ENCODE peak calls at places on chromosomes 2 and 18, in six cellular contexts. G is PC-3; E is aorta; U is CD8-positive, alpha-beta memory T cell; Q is brain microvascular endothelial cell; K is HL-60. F is an unnamed sample.

GRCh38 chr2:181850914-181851560 is 40.5 kb upstream of the ITPRID2 start:
- DNase-seq in G (no peak), E (no peak), U (no peak), Q (no peak), K (no peak), F (no peak)

GRCh38 chr2:121644715-121645114 is 4.5 kb downstream of the CLASP1 start:
- DNase-seq in G (no peak), E (no peak), U (no peak), Q (no peak), K (no peak), F (no peak)

GRCh38 chr2:109481196-109481555 is 132.6 kb downstream of the SEPTIN10 start:
- DNase-seq in G (peak), E (no peak), U (no peak), Q (no peak), K (no peak), F (no peak)

GRCh38 chr18:75341267-75341666 is 86.2 kb downstream of the SMIM21 start:
- DNase-seq in G (no peak), E (no peak), U (no peak), Q (no peak), K (no peak), F (no peak)

GRCh38 chr2:167544602-167545001 is 656.3 kb downstream of the XIRP2 start:
- DNase-seq in G (no peak), E (no peak), U (no peak), Q (no peak), K (no peak), F (no peak)

GRCh38 chr2:111617299-111617803 is 266.6 kb downstream of the ANAPC1 start:
- DNase-seq in G (peak), E (no peak), U (no peak), Q (no peak), K (no peak), F (no peak)

GRCh38 chr2:130852521-130853115 is 15.9 kb downstream of the ARHGEF4 start:
- DNase-seq in G (no peak), E (peak), U (no peak), Q (no peak), K (no peak), F (no peak)

GRCh38 chr2:173711816-173712215 is 253.4 kb downstream of the SP3 start:
- DNase-seq in G (no peak), E (no peak), U (no peak), Q (no peak), K (no peak), F (no peak)

GRCh38 chr2:30620102-30620501 is 173.1 kb downstream of the LCLAT1 start:
- DNase-seq in G (no peak), E (no peak), U (no peak), Q (no peak), K (no peak), F (no peak)
- H3K27ac ChIP-seq in G (no peak), E (no peak), U (no peak), Q (no peak), K (no peak), F (no peak)

GRCh38 chr2:9889812-9890261 is 46.6 kb downstream of the TAF1B start:
- DNase-seq in G (no peak), E (no peak), U (no peak), Q (no peak), K (no peak), F (no peak)

GRCh38 chr2:9883897-9884296 is 40.6 kb downstream of the TAF1B start:
- DNase-seq in G (no peak), E (no peak), U (no peak), Q (no peak), K (no peak), F (no peak)

GRCh38 chr2:9884436-9884835 is 41.2 kb downstream of the TAF1B start:
- DNase-seq in G (no peak), E (no peak), U (no peak), Q (no peak), K (no peak), F (no peak)

GRCh38 chr2:9887513-9887912 is 44.2 kb downstream of the TAF1B start:
- DNase-seq in G (no peak), E (no peak), U (no peak), Q (no peak), K (no peak), F (no peak)

GRCh38 chr2:9885036-9885684 is 41.9 kb downstream of the TAF1B start:
- DNase-seq in G (no peak), E (no peak), U (no peak), Q (no peak), K (no peak), F (no peak)
- H3K27ac ChIP-seq in G (no peak), E (no peak), U (no peak), Q (no peak), K (no peak), F (no peak)

DNA sequence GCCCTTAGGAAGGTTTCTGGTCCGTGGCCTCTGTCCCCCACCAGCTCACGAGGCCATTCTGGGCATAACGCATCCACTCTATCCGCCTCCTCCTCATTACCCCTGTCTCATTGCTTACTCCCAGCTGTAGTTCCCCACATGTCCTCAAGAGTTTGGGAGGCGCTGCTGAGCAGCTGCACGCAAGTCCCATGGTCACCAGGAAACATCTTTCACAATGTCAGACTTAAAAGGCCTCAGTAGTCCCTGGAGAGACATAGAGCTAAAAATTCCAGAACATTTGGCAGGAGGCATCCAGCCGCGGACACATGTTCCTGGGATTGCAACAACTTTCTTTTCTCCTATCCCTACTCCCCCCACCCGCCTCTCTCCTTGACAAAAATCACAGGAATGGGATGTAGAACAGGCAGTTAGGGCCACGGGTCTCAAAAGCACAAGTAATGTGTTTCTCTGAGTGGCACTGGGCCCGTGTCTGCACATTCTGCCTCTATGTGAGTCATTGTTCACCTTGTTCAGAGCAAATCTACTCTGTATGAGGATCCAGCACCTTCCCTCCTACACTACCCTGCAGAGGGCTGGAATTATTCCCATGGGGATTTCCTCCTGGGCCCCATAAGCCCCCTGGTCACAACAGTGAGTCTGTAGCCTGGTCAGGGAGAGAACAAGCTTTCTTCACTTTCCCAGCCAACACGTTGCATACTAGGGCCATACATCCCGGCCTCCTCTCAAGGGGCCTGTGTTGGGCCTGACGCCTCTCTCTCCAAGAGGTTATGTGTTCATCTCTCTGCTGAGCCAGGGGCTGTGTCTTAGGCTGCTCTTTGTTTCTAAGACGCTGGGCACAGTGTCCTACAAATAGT is 8.2 kb downstream of the LBH start:
- DNase-seq in G (peak), E (peak), U (peak), Q (peak), K (peak), F (no peak)
- H3K27ac ChIP-seq in G (no peak), E (peak), U (no peak), Q (no peak), K (no peak), F (no peak)

DNA sequence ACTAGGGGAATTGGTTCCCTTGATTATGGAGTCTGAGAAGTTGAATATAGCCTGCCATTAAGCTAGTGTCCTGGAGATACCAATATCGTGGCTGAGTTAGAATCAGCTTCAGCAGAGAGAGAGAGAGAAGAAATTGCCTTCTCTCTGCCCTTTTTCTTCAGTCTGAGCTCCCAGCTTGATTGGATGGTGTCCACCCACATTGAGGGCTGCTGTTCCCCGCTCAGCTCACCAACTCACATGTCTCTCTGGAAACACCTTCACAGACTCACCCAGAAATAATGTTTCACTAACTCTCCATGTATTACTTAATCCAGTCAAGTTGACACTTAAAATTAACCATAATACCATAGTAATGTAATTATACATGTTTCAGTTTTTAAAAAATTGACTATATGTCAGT is 17.9 kb upstream of the TRIM43 start:
- DNase-seq in G (no peak), E (no peak), U (no peak), Q (no peak), K (no peak), F (no peak)
- H3K27ac ChIP-seq in G (no peak), E (no peak), U (no peak), Q (no peak), K (no peak), F (no peak)

GRCh38 chr18:22817844-22818243 is 115.3 kb upstream of the RBBP8 start:
- DNase-seq in G (peak), E (peak), U (no peak), Q (no peak), K (no peak), F (no peak)

GRCh38 chr18:22814329-22814703 is 118.8 kb upstream of the RBBP8 start:
- DNase-seq in G (peak), E (no peak), U (no peak), Q (no peak), K (no peak), F (no peak)

GRCh38 chr18:22822024-22822423 is 111.1 kb upstream of the RBBP8 start:
- DNase-seq in G (peak), E (no peak), U (no peak), Q (peak), K (no peak), F (no peak)

GRCh38 chr18:22813648-22814328 is 119.3 kb upstream of the RBBP8 start:
- DNase-seq in G (peak), E (no peak), U (no peak), Q (peak), K (peak), F (no peak)

DNA sequence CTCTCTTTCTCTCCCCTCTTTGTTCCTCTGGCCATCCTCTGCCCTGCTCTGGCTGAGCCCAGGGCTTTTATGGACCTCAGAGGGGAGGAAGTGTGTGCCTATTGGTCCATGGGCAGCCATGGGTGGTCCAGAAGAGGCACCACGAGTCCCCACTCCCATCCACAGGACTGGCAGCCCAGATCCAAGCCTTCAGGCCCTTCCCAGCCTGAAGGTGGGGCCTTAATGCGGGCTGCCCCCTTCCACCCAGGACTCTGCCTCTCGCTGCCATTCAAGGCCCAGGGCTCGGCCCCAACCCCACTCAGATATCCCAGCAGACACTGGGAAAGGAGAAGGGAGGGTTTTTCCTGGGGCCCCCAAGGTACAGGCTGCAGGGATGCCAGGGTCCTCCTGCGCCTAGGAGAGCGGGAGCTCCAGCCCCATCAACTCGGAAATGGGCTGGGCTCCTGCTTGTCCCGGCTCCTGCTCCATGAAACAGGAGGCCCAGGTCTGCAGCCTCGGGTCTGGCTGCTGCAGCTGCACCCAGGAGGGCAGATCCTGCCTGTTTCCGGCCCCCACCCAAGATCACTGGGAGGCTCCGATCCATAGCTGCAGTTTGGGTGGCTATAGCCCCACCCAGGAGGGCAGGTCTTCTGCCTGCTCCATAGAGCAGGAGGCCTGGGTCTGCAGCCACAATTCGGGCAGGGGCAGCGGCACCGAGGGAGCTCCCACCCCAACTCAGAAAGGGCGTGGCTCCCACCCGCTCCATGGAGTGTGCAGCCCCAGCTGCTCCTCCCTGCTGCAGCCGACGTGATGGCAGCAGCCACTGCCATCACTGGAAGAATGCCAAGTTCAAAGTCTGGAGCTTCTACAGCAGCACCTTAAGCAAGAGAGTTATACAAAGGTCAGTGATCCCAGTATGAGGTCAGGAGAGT is 116.6 kb upstream of the RBBP8 start:
- DNase-seq in G (no peak), E (no peak), U (no peak), Q (no peak), K (no peak), F (no peak)
- H3K27ac ChIP-seq in G (no peak), E (no peak), U (no peak), Q (no peak), K (no peak), F (peak)

DNA sequence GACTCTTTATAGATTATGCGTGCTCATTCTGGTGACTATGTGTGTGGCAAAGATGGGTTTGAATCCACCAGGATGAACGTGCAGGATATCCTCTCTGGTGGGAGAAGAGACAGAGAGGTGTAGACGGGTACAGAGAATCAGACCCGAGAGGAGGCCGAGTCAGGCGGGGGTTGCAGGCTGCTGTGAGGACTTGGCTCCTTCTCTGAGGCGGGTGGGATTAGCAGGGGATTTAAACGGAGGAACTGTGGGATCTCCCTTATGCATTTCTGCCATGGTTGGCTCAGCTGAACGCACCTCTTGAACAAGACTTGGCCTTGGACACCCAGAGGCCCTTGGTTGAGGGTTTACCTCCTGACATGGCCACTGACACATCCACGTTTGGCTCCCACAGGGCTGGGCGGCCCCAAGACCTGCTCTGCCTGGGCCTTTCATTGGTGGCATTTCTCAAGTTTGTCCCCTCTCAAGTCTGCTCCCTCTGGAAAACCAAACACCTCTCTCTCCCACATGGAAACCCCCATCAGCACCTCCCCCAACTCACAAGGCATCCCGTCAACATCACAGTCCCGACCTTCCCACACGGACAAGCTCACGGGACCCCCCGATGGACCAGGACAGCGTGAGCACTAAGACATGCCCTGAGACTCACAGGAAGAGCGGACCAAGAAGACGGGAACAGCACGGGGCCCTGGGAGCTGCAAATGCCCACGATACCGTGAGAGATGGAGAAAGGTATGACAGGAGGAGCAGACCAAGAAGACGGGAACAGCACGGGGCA is 158.3 kb downstream of the RTP5 start:
- DNase-seq in G (no peak), E (peak), U (no peak), Q (no peak), K (no peak), F (no peak)
- H3K27ac ChIP-seq in G (no peak), E (no peak), U (no peak), Q (no peak), K (no peak), F (no peak)

DNA sequence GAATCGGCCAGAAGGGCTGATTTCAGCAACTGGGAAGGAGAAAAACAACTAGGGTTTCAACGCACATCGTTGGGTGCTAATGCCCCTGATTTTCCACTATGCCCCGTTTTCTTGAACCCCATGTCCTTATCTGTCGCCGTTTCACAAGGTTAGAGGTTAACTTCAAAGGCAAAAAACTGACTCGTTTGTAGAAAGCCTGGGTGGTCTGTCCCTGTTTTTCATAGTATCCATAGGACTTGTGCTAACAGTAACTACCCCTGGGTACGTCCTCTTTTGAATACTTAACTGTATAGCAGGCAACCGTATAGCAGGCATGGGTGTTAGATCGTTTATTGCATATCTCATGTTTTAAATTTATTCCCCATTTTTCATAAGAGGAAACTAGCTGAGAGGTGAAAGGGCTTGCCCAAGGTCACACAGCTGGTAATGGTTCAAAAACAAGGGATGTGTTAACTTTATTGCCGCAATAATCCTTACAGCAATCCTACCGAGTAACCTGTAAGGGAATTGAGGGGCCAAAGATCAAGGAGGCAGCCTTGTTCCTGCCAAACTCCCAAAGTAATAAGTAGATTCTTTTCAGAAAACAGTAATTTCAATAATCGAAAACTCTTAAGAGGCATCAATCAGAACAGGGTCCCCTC is 897 bp upstream of the MGAT4A start:
- DNase-seq in G (no peak), E (no peak), U (no peak), Q (no peak), K (peak), F (no peak)
- H3K27ac ChIP-seq in G (no peak), E (peak), U (peak), Q (no peak), K (peak), F (no peak)

DNA sequence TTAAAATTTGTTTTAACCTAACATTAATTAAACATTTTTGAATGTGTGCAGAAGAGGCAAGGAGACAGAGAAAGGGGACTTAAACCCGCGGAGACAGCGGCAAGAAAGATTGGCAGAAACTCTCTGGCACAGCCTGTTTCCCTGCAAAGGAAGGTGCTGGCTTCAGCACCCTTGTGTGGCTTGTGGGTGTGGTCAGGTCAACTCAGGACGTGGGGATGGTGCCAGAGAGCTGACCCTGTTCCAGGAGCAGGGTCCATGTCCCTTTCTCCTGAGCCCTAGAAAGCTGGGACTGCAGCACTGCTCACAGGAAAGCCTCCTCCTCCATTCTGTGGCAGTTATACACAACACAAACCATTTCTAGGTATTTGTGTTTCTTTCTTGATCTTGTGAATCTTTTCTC is 176.2 kb upstream of the ST6GAL2 start:
- DNase-seq in G (peak), E (no peak), U (no peak), Q (no peak), K (no peak), F (no peak)
- H3K27ac ChIP-seq in G (no peak), E (no peak), U (no peak), Q (no peak), K (no peak), F (no peak)

DNA sequence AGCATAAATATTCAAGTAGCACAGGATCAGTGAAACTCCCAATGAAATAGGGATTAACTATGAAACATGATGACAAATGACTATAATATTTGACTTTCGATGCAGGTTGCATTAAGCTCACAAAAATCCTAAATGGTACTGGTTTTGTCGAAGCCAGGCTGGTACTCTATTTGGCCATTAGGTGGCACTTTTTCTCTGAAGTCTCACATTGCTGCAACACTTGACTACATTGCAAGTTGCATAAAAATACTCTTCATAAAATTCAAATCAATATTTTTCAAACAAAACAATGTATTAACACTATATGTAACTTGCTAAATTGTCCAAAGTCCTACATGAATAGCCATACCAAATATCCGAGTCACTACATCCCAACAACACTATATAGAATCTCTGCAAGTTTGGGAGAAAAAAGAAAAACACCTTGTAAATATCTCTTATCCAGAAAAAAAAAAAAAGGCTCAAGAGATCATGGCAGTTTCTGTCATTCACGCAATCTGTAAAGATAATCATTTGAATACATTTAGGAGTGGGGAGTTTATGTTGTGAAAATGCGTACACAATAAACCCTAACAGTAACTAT is 9.5 kb downstream of the RTTN start:
- DNase-seq in G (peak), E (no peak), U (no peak), Q (peak), K (peak), F (no peak)
- H3K27ac ChIP-seq in G (no peak), E (no peak), U (no peak), Q (no peak), K (no peak), F (no peak)

F was measured in epithelial cell of prostate.